ENCODE peak calls at places on chromosomes 3 and 15, in five cellular contexts. U, E, H, A and S are unnamed samples.

GRCh38 chr3:10964537-10965167 is 27.9 kb upstream of the SLC6A1 start:
- DNase-seq in U (no peak), E (no peak), H (peak), A (peak), S (no peak)

GRCh38 chr3:33790091-33790490 is 8.3 kb upstream of the PDCD6IP start:
- DNase-seq in U (peak), E (no peak), H (peak), A (no peak), S (no peak)

GRCh38 chr15:37801529-37801928 is 132.9 kb upstream of the TMCO5A start:
- DNase-seq in U (no peak), E (no peak), H (no peak), A (no peak), S (no peak)

GRCh38 chr15:55649058-55649423 is 60.9 kb upstream of the PYGO1 start:
- DNase-seq in U (no peak), E (peak), H (peak), A (peak), S (peak)

GRCh38 chr15:60544581-60545115 is 65.7 kb upstream of the ICE2 start:
- DNase-seq in U (no peak), E (no peak), H (no peak), A (no peak), S (no peak)

GRCh38 chr3:133992385-133992784 is 37.3 kb downstream of the SLCO2A1 start:
- DNase-seq in U (no peak), E (no peak), H (no peak), A (no peak), S (peak)

GRCh38 chr15:85073556-85074194 is 92.0 kb downstream of the PDE8A start:
- DNase-seq in U (peak), E (no peak), H (peak), A (no peak), S (peak)

GRCh38 chr3:124688580-124689454 is 41.4 kb upstream of the UMPS start:
- DNase-seq in U (peak), E (peak), H (peak), A (peak), S (peak)

GRCh38 chr15:61598655-61599054 is 369.6 kb upstream of the RORA start:
- DNase-seq in U (no peak), E (no peak), H (no peak), A (no peak), S (no peak)

GRCh38 chr3:173891272-173892100 is 493.9 kb downstream of the NLGN1 start:
- DNase-seq in U (no peak), E (no peak), H (no peak), A (no peak), S (peak)

GRCh38 chr3:135085696-135086436 is 290.8 kb downstream of the EPHB1 start:
- DNase-seq in U (no peak), E (no peak), H (no peak), A (no peak), S (no peak)

GRCh38 chr15:90062023-90062728 is 40.1 kb downstream of the IDH2 start:
- DNase-seq in U (no peak), E (no peak), H (peak), A (peak), S (no peak)

GRCh38 chr3:138941259-138941885 is 5.6 kb downstream of the FOXL2 start:
- DNase-seq in U (peak), E (peak), H (no peak), A (peak), S (peak)

GRCh38 chr3:153028336-153028735 is 133.7 kb upstream of the RAP2B start:
- DNase-seq in U (no peak), E (no peak), H (no peak), A (peak), S (no peak)

GRCh38 chr3:125325746-125326145 is 49.4 kb downstream of the ZNF148 start:
- DNase-seq in U (no peak), E (no peak), H (no peak), A (no peak), S (no peak)

GRCh38 chr3:14634763-14635400 is 16.7 kb upstream of the CCDC174 start:
- DNase-seq in U (no peak), E (peak), H (peak), A (peak), S (no peak)

GRCh38 chr3:182129745-182130144 is 418.0 kb downstream of the SOX2 start:
- DNase-seq in U (no peak), E (no peak), H (no peak), A (no peak), S (no peak)

GRCh38 chr15:91022075-91022831 is at the start of gene VPS33B:
- DNase-seq in U (peak), E (peak), H (peak), A (peak), S (peak)

GRCh38 chr3:149701206-149701976 is 43.6 kb upstream of the WWTR1 start:
- DNase-seq in U (no peak), E (peak), H (no peak), A (no peak), S (peak)

GRCh38 chr3:187964759-187965158 is 189.2 kb upstream of the LPP start:
- DNase-seq in U (no peak), E (no peak), H (no peak), A (no peak), S (no peak)

GRCh38 chr15:71098920-71099319 is 16.4 kb upstream of the THSD4 start:
- DNase-seq in U (no peak), E (no peak), H (no peak), A (no peak), S (no peak)

GRCh38 chr15:71104636-71105035 is 10.6 kb upstream of the THSD4 start:
- DNase-seq in U (no peak), E (no peak), H (no peak), A (no peak), S (no peak)

GRCh38 chr15:71106802-71107500 is 8.3 kb upstream of the THSD4 start:
- DNase-seq in U (no peak), E (no peak), H (peak), A (no peak), S (no peak)

GRCh38 chr15:71105444-71105843 is 9.8 kb upstream of the THSD4 start:
- DNase-seq in U (no peak), E (no peak), H (no peak), A (no peak), S (no peak)

GRCh38 chr15:71103102-71103676 is 12.1 kb upstream of the THSD4 start:
- DNase-seq in U (no peak), E (no peak), H (peak), A (peak), S (peak)
- TF ChIP-seq CTCF in U (peak), E (peak), H (peak), A (peak), S (peak)

GRCh38 chr3:50173685-50174516 is 17.5 kb upstream of the GNAT1 start:
- DNase-seq in U (no peak), E (no peak), H (no peak), A (no peak), S (no peak)
- TF ChIP-seq CTCF in U (no peak), E (no peak), H (peak), A (no peak), S (no peak)

GRCh38 chr15:100762289-100762688 is 117.3 kb upstream of the ALDH1A3 start:
- DNase-seq in U (no peak), E (no peak), H (no peak), A (no peak), S (no peak)
- TF ChIP-seq CTCF in U (no peak), E (no peak), H (no peak), A (no peak), S (no peak)

DNA sequence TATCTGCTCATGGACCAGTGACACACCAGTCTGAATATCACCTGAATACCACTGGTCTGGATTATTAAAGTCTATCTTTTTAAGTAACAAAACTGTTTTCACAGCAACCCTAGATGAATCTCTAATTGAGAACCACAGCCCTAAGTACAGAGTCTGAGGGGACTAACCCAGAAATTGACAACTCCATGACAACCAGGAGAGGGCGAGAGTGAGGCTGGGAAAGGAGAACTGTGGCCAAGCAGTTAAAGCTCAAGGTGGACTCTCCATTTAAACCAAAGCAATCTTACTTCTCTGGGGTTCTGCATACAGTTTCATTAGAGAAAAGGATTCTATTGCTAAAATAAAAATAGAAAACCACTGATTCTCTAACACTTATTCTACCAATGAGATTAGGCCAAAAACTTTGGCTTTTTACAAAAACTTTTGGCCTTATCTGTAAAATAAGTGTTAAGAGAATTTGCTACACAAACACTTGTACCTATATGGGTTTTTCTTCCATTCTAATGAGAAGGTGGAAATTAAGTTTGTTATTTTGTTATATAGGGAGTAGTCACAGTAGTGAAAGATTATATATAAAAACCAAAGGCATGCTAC is 11.4 kb downstream of the NEK10 start:
- DNase-seq in U (peak), E (peak), H (peak), A (peak), S (peak)
- TF ChIP-seq CTCF in U (peak), E (peak), H (peak), A (peak), S (peak)

DNA sequence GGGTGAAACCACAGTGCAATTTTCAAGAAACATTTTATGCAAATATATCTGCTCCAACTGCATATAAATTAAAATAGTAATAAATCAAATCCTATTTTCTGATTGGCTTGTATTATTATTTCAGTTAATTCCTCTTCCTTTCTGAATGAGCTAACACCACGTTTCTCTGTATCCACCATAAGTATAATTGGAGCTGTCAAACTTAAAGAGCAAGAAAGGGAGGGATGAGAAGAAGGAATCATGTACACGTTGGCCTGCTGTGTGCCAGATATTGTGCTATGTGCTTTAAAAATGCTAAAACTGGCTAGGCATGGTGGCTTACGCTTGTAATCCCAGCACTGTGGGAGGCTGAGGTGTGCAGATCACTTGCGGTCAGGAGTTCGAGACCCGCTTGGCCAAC is 180.0 kb downstream of the MAGI1 start:
- DNase-seq in U (no peak), E (no peak), H (no peak), A (no peak), S (no peak)
- TF ChIP-seq CTCF in U (no peak), E (no peak), H (no peak), A (no peak), S (no peak)

GRCh38 chr15:51781506-51781905 is 30.1 kb downstream of the TMOD2 start:
- DNase-seq in U (no peak), E (no peak), H (peak), A (no peak), S (no peak)

GRCh38 chr15:51780636-51781035 is 29.2 kb downstream of the TMOD2 start:
- DNase-seq in U (no peak), E (no peak), H (peak), A (peak), S (no peak)

GRCh38 chr15:51775967-51776816 is 24.8 kb downstream of the TMOD2 start:
- DNase-seq in U (peak), E (peak), H (peak), A (peak), S (peak)

GRCh38 chr15:51771773-51772172 is 20.4 kb downstream of the TMOD2 start:
- DNase-seq in U (no peak), E (no peak), H (no peak), A (no peak), S (no peak)

DNA sequence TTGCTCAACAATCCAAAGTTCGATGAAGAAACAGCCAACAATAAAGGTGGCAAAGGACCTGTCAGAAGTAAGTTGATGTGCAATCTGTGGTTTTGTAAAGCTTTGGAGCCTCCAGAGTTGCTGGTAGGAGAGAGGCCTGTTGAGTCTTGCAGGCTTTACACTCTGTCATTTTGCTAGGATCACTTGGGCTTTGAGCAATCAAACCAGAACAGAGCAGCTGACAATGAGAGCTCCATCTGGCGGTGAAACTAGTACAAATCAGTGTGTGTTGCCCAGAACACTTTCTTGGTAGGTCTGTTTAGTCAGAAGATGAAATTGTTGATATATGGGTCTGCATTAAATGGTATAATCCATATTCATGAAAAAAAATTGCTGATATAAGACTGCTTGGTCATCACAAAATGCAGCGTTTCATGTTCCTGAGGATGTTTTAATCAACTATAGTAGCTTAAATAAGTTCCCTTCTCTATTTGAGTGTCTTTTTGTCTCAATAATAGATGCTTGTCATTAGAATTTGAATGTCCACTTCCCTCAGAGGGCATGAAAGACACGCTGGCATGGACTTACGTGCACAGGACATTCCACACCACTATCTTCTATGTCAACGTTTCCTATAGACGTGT is 25.7 kb downstream of the TMOD2 start:
- DNase-seq in U (peak), E (peak), H (peak), A (peak), S (peak)
- TF ChIP-seq CTCF in U (peak), E (peak), H (peak), A (peak), S (peak)

DNA sequence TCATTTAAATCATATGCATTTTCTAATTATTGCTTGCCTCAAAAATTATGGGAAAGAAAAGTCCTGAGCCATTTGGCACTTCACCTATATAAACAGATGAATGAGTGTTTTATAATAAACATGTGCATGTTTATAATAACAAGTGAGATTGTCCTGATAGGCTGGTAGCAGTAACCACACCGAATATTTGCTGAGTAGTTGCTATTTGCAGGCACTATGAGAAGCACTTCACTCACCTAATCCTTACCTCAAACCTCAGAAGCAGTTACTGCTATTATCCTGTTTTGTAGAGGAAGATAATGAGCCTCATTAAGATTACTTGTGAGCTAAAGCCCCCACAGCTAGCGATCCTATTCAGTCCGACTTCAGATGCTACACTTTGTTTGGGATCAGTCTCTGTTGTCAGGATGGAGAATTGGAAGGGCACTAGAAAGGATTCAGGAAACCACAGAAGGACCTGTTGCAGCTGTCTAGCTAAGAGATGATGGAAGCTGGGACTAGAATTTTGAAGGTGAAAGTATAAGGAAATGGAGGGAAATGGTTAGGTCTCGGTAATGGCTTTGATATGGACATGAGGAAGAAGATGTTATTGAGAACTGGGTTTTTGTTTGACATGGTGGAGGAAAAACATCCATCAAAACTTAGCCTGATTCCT is 28.4 kb upstream of the MAGI1 start:
- DNase-seq in U (no peak), E (no peak), H (no peak), A (no peak), S (no peak)
- TF ChIP-seq CTCF in U (no peak), E (no peak), H (no peak), A (no peak), S (no peak)